ENCODE peak calls at places on chromosomes 4 and X, in ten cellular contexts. P is HCEC 1CT; V is stimulated activated naive CD4-positive, alpha-beta T cell; F is OCI-LY7; R is GOT3; G is epithelial cell of esophagus; T is prostate gland; Q is endodermal cell; J is mucosa of gallbladder; W is NCI-H1930. S is an unnamed sample.

GRCh38 chrX:9466711-9467110 is 1.9 kb downstream of the TBL1X start:
- DNase-seq in P (no peak), V (no peak), F (no peak), R (no peak), G (no peak), T (no peak), Q (no peak), J (no peak), W (no peak), S (no peak)

GRCh38 chr4:123819362-123820035 is 422.9 kb downstream of the SPRY1 start:
- DNase-seq in P (peak), V (no peak), F (no peak), R (no peak), G (peak), T (no peak), Q (no peak), J (no peak), W (no peak), S (no peak)

GRCh38 chrX:19602866-19603620 is 87.7 kb upstream of the MAP3K15 start:
- DNase-seq in P (peak), V (no peak), F (no peak), R (no peak), G (peak), T (no peak), Q (no peak), J (no peak), W (no peak), S (peak)

GRCh38 chrX:40931921-40932320 is 153.3 kb upstream of the USP9X start:
- DNase-seq in P (peak), V (no peak), F (no peak), R (no peak), G (peak), T (no peak), Q (no peak), J (no peak), W (no peak), S (peak)

GRCh38 chr4:2689825-2690700 is 66.1 kb downstream of the TNIP2 start:
- DNase-seq in P (no peak), V (no peak), F (peak), R (no peak), G (no peak), T (no peak), Q (no peak), J (no peak), W (no peak), S (no peak)

GRCh38 chr4:4328840-4329239 is 38.8 kb downstream of the ZBTB49 start:
- DNase-seq in P (no peak), V (no peak), F (no peak), R (no peak), G (no peak), T (no peak), Q (peak), J (no peak), W (no peak), S (no peak)

GRCh38 chr4:47736555-47736954 is 101.3 kb downstream of the CORIN start:
- DNase-seq in P (no peak), V (no peak), F (no peak), R (no peak), G (no peak), T (no peak), Q (no peak), J (no peak), W (no peak), S (peak)

GRCh38 chrX:112536544-112536943 is 143.2 kb downstream of the LHFPL1 start:
- DNase-seq in P (no peak), V (no peak), F (no peak), R (no peak), G (no peak), T (no peak), Q (peak), J (no peak), W (no peak), S (no peak)

GRCh38 chr4:22997358-22998224 is 304.9 kb downstream of the GBA3 start:
- DNase-seq in P (no peak), V (no peak), F (no peak), R (no peak), G (no peak), T (no peak), Q (no peak), J (no peak), W (no peak), S (no peak)

GRCh38 chr4:177047070-177047850 is 254.5 kb upstream of the VEGFC start:
- DNase-seq in P (peak), V (peak), F (peak), R (no peak), G (peak), T (peak), Q (peak), J (peak), W (peak), S (peak)

GRCh38 chr4:73707918-73708577 is 32.3 kb upstream of the CXCL8 start:
- DNase-seq in P (peak), V (no peak), F (no peak), R (no peak), G (peak), T (peak), Q (no peak), J (peak), W (no peak), S (peak)

GRCh38 chr4:81963506-81964020 is 410.2 kb downstream of the HNRNPD start:
- DNase-seq in P (no peak), V (no peak), F (no peak), R (no peak), G (no peak), T (no peak), Q (no peak), J (no peak), W (no peak), S (no peak)

GRCh38 chr4:167233523-167234387 is 539 bp downstream of the SPOCK3 start:
- DNase-seq in P (no peak), V (no peak), F (no peak), R (no peak), G (peak), T (no peak), Q (peak), J (no peak), W (no peak), S (peak)

GRCh38 chrX:111040377-111041017 is 55.5 kb upstream of the PAK3 start:
- DNase-seq in P (no peak), V (no peak), F (no peak), R (no peak), G (peak), T (no peak), Q (no peak), J (no peak), W (no peak), S (no peak)

GRCh38 chr4:145613546-145614234 is 5.5 kb upstream of the MMAA start:
- DNase-seq in P (no peak), V (no peak), F (no peak), R (no peak), G (no peak), T (no peak), Q (no peak), J (no peak), W (no peak), S (no peak)

GRCh38 chr4:54930226-54930625 is 195.2 kb downstream of the KDR start:
- DNase-seq in P (no peak), V (no peak), F (no peak), R (no peak), G (peak), T (no peak), Q (no peak), J (no peak), W (no peak), S (no peak)